ENCODE peak calls at places on chromosome 5, in ten cellular contexts. V is astrocyte; E is GM12865; C is fibroblast of the aortic adventitia; X is GM23338; O is astrocyte of the cerebellum; U is astrocyte of the spinal cord; J is Peyer's patch; P is mucosa of descending colon; Z is CD8-positive, alpha-beta T cell. K is an unnamed sample.

GRCh38 chr5:3590967-3591900 is 4.4 kb upstream of the IRX1 start:
- DNase-seq in Z (no peak), X (peak; percentile 52), O (no peak), P (no peak), U (no peak), J (no peak), C (no peak), V (no peak), E (no peak), K (no peak)

GRCh38 chr5:163659568-163659902 is 154.1 kb downstream of the MAT2B start:
- DNase-seq in O (no peak), V (no peak), P (no peak), J (no peak), C (no peak), U (no peak), Z (no peak), X (no peak), E (no peak), K (no peak)

GRCh38 chr5:19795218-19795617 is 192.8 kb downstream of the CDH18 start:
- DNase-seq in J (no peak), E (no peak), Z (no peak), V (peak; percentile 22), U (peak; percentile 46), C (peak; percentile 67), O (no peak), X (peak; percentile 66), P (no peak), K (peak; percentile 68)

GRCh38 chr5:78543292-78543691 is 105.3 kb downstream of the LHFPL2 start:
- DNase-seq in O (no peak), X (no peak), C (no peak), J (no peak), E (no peak), Z (no peak), U (no peak), P (no peak), V (no peak), K (no peak)

GRCh38 chr5:109688647-109688998 is 1.1 kb upstream of the MAN2A1 start:
- DNase-seq in X (peak; percentile 81), O (no peak), V (no peak), E (peak; percentile 73), P (no peak), Z (no peak), U (peak; percentile 31), J (no peak), C (no peak), K (peak; percentile 43)

GRCh38 chr5:142826741-142827492 is 56.7 kb downstream of the ARHGAP26 start:
- DNase-seq in V (peak; percentile 78), C (peak; percentile 79), X (no peak), J (no peak), O (no peak), Z (no peak), E (peak; percentile 29), P (peak; percentile 67), U (peak; percentile 82), K (peak; percentile 75)

GRCh38 chr5:52693279-52693678 is 94.4 kb upstream of the ITGA1 start:
- DNase-seq in E (peak; percentile 51), C (peak; percentile 59), V (no peak), X (peak; percentile 57), O (no peak), P (no peak), U (peak; percentile 31), Z (peak; percentile 44), J (peak; percentile 22), K (peak; percentile 69)

GRCh38 chr5:93431255-93431654 is 149.8 kb downstream of the NR2F1-AS1 start:
- DNase-seq in P (no peak), C (no peak), X (no peak), Z (no peak), O (no peak), E (no peak), U (no peak), J (no peak), V (no peak), K (no peak)

GRCh38 chr5:73120222-73121108 is at the start of gene TMEM171:
- DNase-seq in Z (no peak), X (peak; percentile 85), J (no peak), E (no peak), V (peak; percentile 31), O (no peak), U (peak; percentile 37), P (peak; percentile 88), C (peak; percentile 45), K (peak; percentile 37)

GRCh38 chr5:73119492-73120157 is 750 bp upstream of the TMEM171 start:
- DNase-seq in P (peak; percentile 83), J (no peak), E (peak; percentile 24), O (no peak), X (peak; percentile 69), V (no peak), U (no peak), Z (peak; percentile 29), C (no peak), K (no peak)

GRCh38 chr5:73122875-73123810 is 2.8 kb downstream of the TMEM171 start:
- DNase-seq in J (no peak), U (peak; percentile 54), P (no peak), V (peak; percentile 32), Z (no peak), O (no peak), X (peak; percentile 66), C (peak; percentile 94), E (peak; percentile 30), K (peak; percentile 87)

GRCh38 chr5:73118331-73119011 is 1.9 kb upstream of the TMEM171 start:
- DNase-seq in U (no peak), Z (no peak), O (no peak), C (no peak), P (peak; percentile 61), E (no peak), J (no peak), V (no peak), X (no peak), K (no peak)

DNA sequence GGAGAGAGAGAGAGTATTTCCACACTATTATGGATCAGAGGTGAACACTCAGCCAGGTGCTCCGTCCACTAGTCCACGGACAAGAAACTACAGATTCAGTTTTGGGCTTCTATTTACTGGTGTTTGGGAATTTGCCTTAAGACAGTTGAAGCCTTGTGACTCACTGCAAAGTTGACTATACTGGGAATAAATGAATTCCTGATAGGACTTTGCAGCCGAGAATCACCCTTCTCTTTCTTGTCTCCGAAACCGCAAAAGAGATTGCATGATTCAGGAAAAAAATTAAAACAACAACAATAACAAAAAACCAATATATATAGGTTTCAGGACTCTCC is 701 bp downstream of the TMEM171 start:
- DNase-seq in U (no peak), V (peak; percentile 38), O (no peak), X (no peak), J (no peak), C (peak; percentile 48), Z (no peak), P (no peak), E (no peak), K (peak; percentile 33)
- H3K4me3 ChIP-seq in U (peak overlapping the region; percentile 69), V (peak overlapping the region; percentile 77), O (peak overlapping the region; percentile 41), X (peak overlapping the region; percentile 87), J (peak overlapping the region; percentile 32), C (peak overlapping the region; percentile 75), Z (no peak overlapping the region), P (peak overlapping the region; percentile 50), E (no peak overlapping the region), K (peak overlapping the region; percentile 74)

GRCh38 chr5:118592678-118593328 is 395.5 kb downstream of the DTWD2 start:
- DNase-seq in U (no peak), J (no peak), O (no peak), C (no peak), E (peak; percentile 18), P (no peak), V (no peak), X (peak; percentile 64), Z (no peak), K (no peak)
- TF ChIP-seq CTCF in U (no peak), J (no peak), O (peak; percentile 30), C (no peak), E (peak; percentile 22), P (no peak), V (no peak), X (peak; percentile 46), Z (no peak), K (no peak)

GRCh38 chr5:158951461-158951860 is 148.3 kb downstream of the EBF1 start:
- DNase-seq in Z (no peak), X (no peak), U (no peak), O (no peak), J (no peak), P (no peak), E (peak; percentile 42), C (no peak), V (no peak), K (no peak)
- H3K4me3 ChIP-seq in Z (no peak overlapping the region), X (peak overlapping the region; percentile 37), U (no peak overlapping the region), O (no peak overlapping the region), J (no peak overlapping the region), P (no peak overlapping the region), E (peak overlapping the region; percentile 29), C (no peak overlapping the region), V (no peak overlapping the region), K (no peak overlapping the region)

DNA sequence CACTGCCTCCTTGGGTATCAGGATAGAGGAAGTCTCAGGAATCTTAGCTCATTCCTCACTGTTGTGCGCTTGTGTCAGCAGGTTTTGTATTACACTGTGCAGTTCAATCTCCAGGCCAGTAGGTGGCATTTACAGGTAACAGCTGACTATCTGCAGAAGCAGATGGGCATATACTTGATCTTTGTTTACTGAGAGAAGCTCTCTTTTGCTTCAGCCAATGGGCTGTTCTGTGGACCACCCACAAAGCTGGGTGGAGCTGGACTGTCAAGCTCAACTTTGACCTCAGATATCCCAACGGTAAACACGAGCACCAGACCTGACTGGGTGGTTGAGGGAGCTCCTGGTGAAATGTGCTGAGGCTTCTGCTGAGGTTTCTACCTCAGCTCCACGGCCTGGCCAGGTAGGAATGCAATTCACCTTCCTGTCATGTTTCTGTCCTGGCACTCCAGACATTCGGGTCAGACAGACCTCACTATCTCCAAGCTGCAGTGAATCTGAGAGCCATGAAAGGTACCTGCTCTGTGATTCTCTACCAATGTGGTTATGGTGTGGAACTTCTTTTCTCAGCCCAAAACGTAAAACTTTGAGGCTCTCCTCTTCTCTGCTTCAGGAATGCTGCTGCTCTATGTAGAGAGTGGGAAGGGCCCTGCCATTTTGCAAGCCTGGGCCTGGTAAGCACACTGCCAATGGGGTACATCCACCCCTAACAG is 167.9 kb upstream of the ACTBL2 start:
- DNase-seq in J (no peak), U (peak; percentile 55), X (peak; percentile 86), O (no peak), C (peak; percentile 57), P (no peak), Z (no peak), V (peak; percentile 47), E (peak; percentile 55), K (peak; percentile 75)
- TF ChIP-seq CTCF in J (peak; percentile 44), U (peak; percentile 76), X (peak; percentile 75), O (peak; percentile 63), C (peak; percentile 71), P (peak; percentile 50), Z (peak; percentile 46), V (peak; percentile 71), E (peak; percentile 79), K (peak; percentile 82)

K was measured in fibroblast of pulmonary artery.